ENCODE peak calls at places on chromosomes 3 and 15, in four cellular contexts. One of them, this sample, is unnamed.

GRCh38 chr3:154176036-154176435 is 54.8 kb downstream of the ARHGEF26 start:
- DNase-seq in H1: no peak
- DNase-seq in HepG2: no peak
- DNase-seq in GM12878: no peak
- DNase-seq in this sample: no peak

GRCh38 chr15:43934480-43934879 is 107.7 kb downstream of the WDR76 start:
- DNase-seq in H1: no peak
- DNase-seq in HepG2: no peak
- DNase-seq in GM12878: no peak
- DNase-seq in this sample: no peak

GRCh38 chr3:12758025-12758830 is 831 bp downstream of the TMEM40 start:
- DNase-seq in H1: no peak
- DNase-seq in HepG2: no peak
- DNase-seq in GM12878: no peak
- DNase-seq in this sample: no peak

GRCh38 chr15:57911247-57911646 is 154.3 kb downstream of the ALDH1A2 start:
- DNase-seq in H1: no peak
- DNase-seq in HepG2: no peak
- DNase-seq in GM12878: no peak
- DNase-seq in this sample: no peak

GRCh38 chr3:153977148-153977547 is 144.0 kb upstream of the ARHGEF26 start:
- DNase-seq in H1: no peak
- DNase-seq in HepG2: no peak
- DNase-seq in GM12878: no peak
- DNase-seq in this sample: no peak

GRCh38 chr3:21314688-21315087 is 436.3 kb downstream of the ZNF385D start:
- DNase-seq in H1: no peak
- DNase-seq in HepG2: no peak
- DNase-seq in GM12878: no peak
- DNase-seq in this sample: no peak

GRCh38 chr15:89728254-89728653 is 22.8 kb downstream of the MESP1 start:
- DNase-seq in H1: no peak
- DNase-seq in HepG2: no peak
- DNase-seq in GM12878: no peak
- DNase-seq in this sample: no peak

GRCh38 chr3:46846624-46847542 is 16.4 kb downstream of the MYL3 start:
- DNase-seq in H1: no peak
- DNase-seq in HepG2: no peak
- DNase-seq in GM12878: no peak
- DNase-seq in this sample: no peak

GRCh38 chr3:192494176-192494575 is 233.2 kb downstream of the FGF12 start:
- DNase-seq in H1: no peak
- DNase-seq in HepG2: no peak
- DNase-seq in GM12878: no peak
- DNase-seq in this sample: no peak

GRCh38 chr3:127722104-127722784 is 49.5 kb downstream of the ABTB1 start:
- DNase-seq in H1: no peak
- DNase-seq in HepG2: no peak
- DNase-seq in GM12878: no peak
- DNase-seq in this sample: no peak

GRCh38 chr3:41198046-41198445 is 1.3 kb upstream of the CTNNB1 start:
- DNase-seq in H1: no peak
- DNase-seq in HepG2: no peak
- DNase-seq in GM12878: no peak
- DNase-seq in this sample: no peak

GRCh38 chr15:91067026-91067425 is 33.0 kb upstream of the SV2B start:
- DNase-seq in H1: no peak
- DNase-seq in HepG2: no peak
- DNase-seq in GM12878: no peak
- DNase-seq in this sample: no peak
- TF ChIP-seq YY1 in H1: no peak
- TF ChIP-seq YY1 in HepG2: no peak
- TF ChIP-seq YY1 in GM12878: no peak
- TF ChIP-seq YY1 in this sample: no peak

DNA sequence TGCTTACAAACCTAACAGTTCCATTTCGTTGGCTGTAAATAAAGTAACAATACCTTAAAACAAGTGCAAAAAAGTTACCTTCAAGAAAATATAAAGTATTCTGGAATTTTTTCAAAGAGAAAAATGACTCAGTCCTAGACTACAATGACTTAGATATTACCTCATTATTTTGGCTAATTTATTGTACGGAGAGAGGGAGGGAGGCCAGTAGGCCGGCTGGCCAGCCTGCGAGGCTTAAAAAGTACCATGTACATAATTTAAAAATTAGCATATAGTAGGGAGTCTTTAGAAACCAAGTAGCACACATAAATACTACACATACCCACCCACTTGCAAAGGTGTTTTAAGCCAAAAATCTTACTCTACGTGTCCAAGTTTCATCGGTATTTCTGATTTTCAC is 41.9 kb upstream of the MAP4 start:
- DNase-seq in H1: no peak
- DNase-seq in HepG2: no peak
- DNase-seq in GM12878: no peak
- DNase-seq in this sample: no peak
- H3K9ac ChIP-seq in H1: no peak overlapping the region
- H3K9ac ChIP-seq in HepG2: no peak overlapping the region
- H3K9ac ChIP-seq in GM12878: no peak overlapping the region
- H3K9ac ChIP-seq in this sample: no peak overlapping the region

DNA sequence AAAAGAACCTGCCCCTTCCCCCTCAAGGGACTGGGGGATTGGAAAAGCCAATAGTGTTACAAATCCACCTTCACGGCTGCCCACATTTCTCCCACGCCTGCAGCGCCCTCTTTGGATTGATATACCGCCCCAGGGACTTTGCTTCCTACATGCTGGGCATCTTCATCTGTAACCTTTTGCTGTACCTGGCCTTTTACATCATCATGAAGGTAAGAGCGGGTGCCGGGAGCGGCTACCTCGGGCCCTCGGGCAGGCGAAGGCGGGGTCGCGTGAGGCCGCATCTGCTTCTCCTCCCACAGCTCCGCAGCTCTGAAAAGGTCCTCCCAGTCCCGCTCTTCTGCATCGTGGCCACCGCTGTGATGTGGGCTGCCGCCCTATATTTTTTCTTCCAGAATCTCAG is 73.1 kb downstream of the USF3 start:
- DNase-seq in H1: peak; percentile 29
- DNase-seq in HepG2: no peak
- DNase-seq in GM12878: no peak
- DNase-seq in this sample: no peak
- TF ChIP-seq SUZ12 in H1: no peak
- TF ChIP-seq SUZ12 in HepG2: no peak
- TF ChIP-seq SUZ12 in GM12878: no peak
- TF ChIP-seq SUZ12 in this sample: no peak

GRCh38 chr3:52831500-52832301 is 1.2 kb upstream of the ITIH4 start:
- DNase-seq in H1: no peak
- DNase-seq in HepG2: peak; percentile 64
- DNase-seq in GM12878: no peak
- DNase-seq in this sample: no peak
- TF ChIP-seq YY1 in H1: no peak
- TF ChIP-seq YY1 in HepG2: no peak
- TF ChIP-seq YY1 in GM12878: no peak
- TF ChIP-seq YY1 in this sample: no peak

GRCh38 chr15:74194572-74195559 is 7.7 kb downstream of the STRA6 start:
- DNase-seq in H1: no peak
- DNase-seq in HepG2: no peak
- DNase-seq in GM12878: no peak
- DNase-seq in this sample: no peak

GRCh38 chr15:74193905-74194304 is 8.7 kb downstream of the STRA6 start:
- DNase-seq in H1: no peak
- DNase-seq in HepG2: no peak
- DNase-seq in GM12878: no peak
- DNase-seq in this sample: no peak

GRCh38 chr15:74197176-74197965 is 5.2 kb downstream of the STRA6 start:
- DNase-seq in H1: no peak
- DNase-seq in HepG2: no peak
- DNase-seq in GM12878: no peak
- DNase-seq in this sample: no peak

GRCh38 chr15:74193305-74193718 is 9.3 kb downstream of the STRA6 start:
- DNase-seq in H1: no peak
- DNase-seq in HepG2: no peak
- DNase-seq in GM12878: peak; percentile 37
- DNase-seq in this sample: no peak

GRCh38 chr15:74196175-74196574 is 6.4 kb downstream of the STRA6 start:
- DNase-seq in H1: no peak
- DNase-seq in HepG2: peak; percentile 43
- DNase-seq in GM12878: no peak
- DNase-seq in this sample: no peak
- H3K9ac ChIP-seq in H1: no peak overlapping the region
- H3K9ac ChIP-seq in HepG2: no peak overlapping the region
- H3K9ac ChIP-seq in GM12878: no peak overlapping the region
- H3K9ac ChIP-seq in this sample: no peak overlapping the region